ENCODE peak calls at places on chromosomes 11 and 22, in seven cellular contexts. I is A549; V is CD4-positive, CD25-positive, alpha-beta regulatory T cell; K is tibial artery; P is uterus; L is heart left ventricle; Q is lung. G is an unnamed sample.

GRCh38 chr11:19421134-19421533 is 180.4 kb upstream of the E2F8 start:
- DNase-seq in V (no peak), Q (no peak), L (no peak), K (no peak), P (no peak), I (no peak), G (no peak)

GRCh38 chr11:2805388-2806057 is 80.1 kb downstream of the CDKN1C start:
- DNase-seq in L (no peak), I (no peak), V (no peak), P (peak), Q (peak), K (no peak), G (peak)

GRCh38 chr11:129766858-129767604 is 48.6 kb upstream of the TMEM45B start:
- DNase-seq in P (no peak), K (no peak), I (peak), L (no peak), Q (no peak), V (peak), G (no peak)

GRCh38 chr22:47290706-47291430 is 528.4 kb downstream of the TBC1D22A start:
- DNase-seq in K (peak), I (no peak), Q (no peak), L (no peak), P (peak), V (no peak), G (no peak)

GRCh38 chr22:20494978-20495860 is at the start of gene KLHL22:
- DNase-seq in K (peak), I (no peak), V (peak), Q (peak), L (peak), P (peak), G (peak)

GRCh38 chr11:73194593-73194992 is 23.5 kb upstream of the P2RY2 start:
- DNase-seq in P (no peak), I (peak), L (no peak), Q (no peak), K (peak), V (no peak), G (no peak)

GRCh38 chr11:1288426-1289151 is 20.8 kb downstream of the TOLLIP start:
- DNase-seq in K (no peak), I (no peak), P (no peak), V (no peak), Q (no peak), L (peak), G (no peak)

GRCh38 chr22:49396817-49397216 is 430.9 kb downstream of the BRD1 start:
- DNase-seq in K (no peak), Q (no peak), I (no peak), P (no peak), L (no peak), V (no peak), G (no peak)

DNA sequence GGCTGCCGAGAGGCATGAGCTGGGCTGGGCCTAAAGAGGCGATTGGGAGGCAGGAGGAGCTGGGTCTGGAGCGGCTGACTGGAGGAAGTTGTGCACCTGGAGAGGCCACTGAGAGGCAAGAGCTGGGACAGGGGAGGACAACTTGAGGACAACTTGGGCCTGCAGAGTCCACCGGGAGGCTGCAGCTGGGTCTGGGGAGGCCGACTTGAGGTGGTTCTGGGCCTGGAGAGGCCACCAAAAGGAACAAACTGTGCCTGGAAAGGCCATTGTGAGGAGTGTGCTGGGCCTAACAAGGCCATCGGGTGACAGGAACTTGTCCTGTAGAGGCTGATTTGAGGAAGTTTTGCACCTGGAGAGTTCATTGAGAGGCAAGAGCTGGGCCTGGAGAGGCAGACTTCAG is 41.5 kb downstream of the OR4C45 start:
- DNase-seq in K (no peak), P (no peak), L (no peak), I (no peak), V (no peak), Q (no peak), G (no peak)
- H3K27ac ChIP-seq in K (no peak), P (no peak), L (no peak), I (no peak), V (no peak), Q (no peak), G (no peak)

GRCh38 chr22:40179535-40179934 is 1.8 kb downstream of the TNRC6B start:
- DNase-seq in V (no peak), K (no peak), P (no peak), I (no peak), L (no peak), Q (no peak), G (no peak)
- H3K4me3 ChIP-seq in V (peak), K (peak), P (peak), I (peak), L (peak), Q (no peak), G (peak)

GRCh38 chr22:38455063-38455529 is at the start of gene KCNJ4:
- DNase-seq in L (no peak), I (no peak), P (no peak), V (no peak), K (no peak), Q (no peak), G (no peak)

GRCh38 chr22:38453065-38453672 is 1.8 kb downstream of the KCNJ4 start:
- DNase-seq in V (no peak), Q (no peak), L (no peak), I (no peak), K (no peak), P (no peak), G (no peak)

GRCh38 chr22:38454361-38455062 is 487 bp downstream of the KCNJ4 start:
- DNase-seq in V (peak), P (no peak), K (no peak), Q (no peak), L (peak), I (no peak), G (no peak)

GRCh38 chr22:38452373-38453064 is 2.5 kb downstream of the KCNJ4 start:
- DNase-seq in P (peak), L (peak), K (peak), I (no peak), Q (no peak), V (no peak), G (no peak)

DNA sequence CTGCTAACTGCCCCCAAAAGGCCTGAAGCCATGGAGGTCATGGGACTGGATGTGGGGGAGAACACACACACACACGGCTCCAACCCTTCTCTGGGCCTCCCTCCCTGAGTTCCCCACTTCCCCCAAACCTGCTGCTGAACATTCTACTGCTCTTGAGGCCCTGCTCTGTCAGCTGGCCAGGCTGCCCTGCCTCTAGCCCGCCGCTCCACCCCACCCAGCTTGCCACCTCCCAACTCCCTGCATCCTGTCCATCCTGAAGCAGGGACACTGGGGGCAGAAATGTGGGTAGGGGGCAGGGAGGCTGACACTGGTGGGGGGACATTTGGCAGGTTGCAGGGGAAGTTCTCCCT is 1.0 kb downstream of the KCNJ4 start:
- DNase-seq in I (no peak), L (no peak), Q (no peak), K (no peak), P (no peak), V (no peak), G (no peak)
- H3K27ac ChIP-seq in I (no peak), L (peak), Q (no peak), K (no peak), P (no peak), V (no peak), G (no peak)

GRCh38 chr22:36368359-36368983 is 19.3 kb downstream of the MYH9 start:
- DNase-seq in P (no peak), K (no peak), I (peak), V (no peak), Q (no peak), L (peak), G (no peak)
- H3K4me3 ChIP-seq in P (peak), K (peak), I (peak), V (peak), Q (no peak), L (peak), G (no peak)

DNA sequence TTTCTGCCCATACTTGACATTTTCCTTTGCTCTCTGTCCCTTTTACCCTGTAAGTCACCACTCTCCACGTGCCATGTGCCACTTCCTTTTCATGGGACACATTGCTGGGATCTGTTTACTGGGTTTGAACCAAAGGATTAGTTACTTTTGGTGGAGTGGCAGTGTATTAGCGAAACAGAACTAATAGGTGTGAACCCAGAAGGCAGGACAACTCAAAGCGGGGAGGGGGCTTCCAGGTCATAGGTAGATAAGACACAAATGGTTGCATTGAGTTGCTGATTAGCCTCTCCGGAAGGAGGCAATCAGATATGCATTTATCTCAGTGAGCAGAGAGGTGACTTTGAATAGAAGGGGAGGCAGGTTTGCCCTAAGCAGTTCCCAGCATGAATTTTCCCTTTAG is 874 bp upstream of the ZNF202 start:
- DNase-seq in K (no peak), I (no peak), L (no peak), Q (no peak), V (no peak), P (no peak), G (no peak)
- H3K27ac ChIP-seq in K (peak), I (no peak), L (no peak), Q (no peak), V (peak), P (peak), G (peak)

DNA sequence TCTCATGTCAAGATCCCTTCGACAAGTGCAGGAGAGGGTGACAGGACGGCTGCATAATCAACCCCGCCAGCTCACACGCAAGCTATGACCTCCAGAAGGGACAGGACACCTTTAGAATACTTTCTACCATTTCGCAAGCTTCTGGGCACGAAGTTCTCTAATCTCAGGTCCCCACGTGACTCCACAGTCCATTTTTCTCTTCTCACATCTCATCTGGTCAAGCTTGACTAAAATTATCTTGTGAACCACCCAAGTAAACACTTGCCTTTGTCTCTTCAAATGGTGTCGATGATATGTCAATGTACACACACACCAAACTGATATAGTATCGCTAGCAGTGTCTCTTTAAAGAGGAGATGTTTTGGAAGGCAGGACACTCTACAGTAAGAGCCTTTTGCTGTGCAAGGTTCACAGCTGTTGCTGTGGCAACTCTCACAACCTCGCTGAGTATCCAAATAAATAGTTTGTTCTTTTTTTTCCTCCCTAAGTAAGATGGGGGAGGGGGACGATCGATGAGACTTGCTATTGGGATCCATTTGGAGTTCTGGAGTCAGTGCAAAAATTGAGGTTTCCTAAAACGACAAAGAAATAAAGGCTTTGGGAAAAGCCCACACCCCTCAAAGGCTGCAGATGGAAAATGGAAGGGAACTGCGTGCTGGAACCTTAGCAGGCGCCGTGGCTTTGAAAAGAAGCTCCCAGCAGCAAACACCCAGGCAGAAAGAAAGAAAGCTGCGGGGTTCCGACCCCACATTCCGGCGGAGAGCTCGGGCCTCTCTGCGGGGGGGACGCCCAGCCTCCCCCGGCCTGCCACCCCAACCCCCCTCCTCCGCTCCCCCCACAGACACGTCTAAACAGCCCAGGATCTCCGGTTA is 215.4 kb upstream of the UBASH3B start:
- DNase-seq in I (peak), Q (no peak), K (peak), V (no peak), P (peak), L (peak), G (peak)
- H3K4me3 ChIP-seq in I (peak), Q (no peak), K (peak), V (no peak), P (peak), L (peak), G (peak)

DNA sequence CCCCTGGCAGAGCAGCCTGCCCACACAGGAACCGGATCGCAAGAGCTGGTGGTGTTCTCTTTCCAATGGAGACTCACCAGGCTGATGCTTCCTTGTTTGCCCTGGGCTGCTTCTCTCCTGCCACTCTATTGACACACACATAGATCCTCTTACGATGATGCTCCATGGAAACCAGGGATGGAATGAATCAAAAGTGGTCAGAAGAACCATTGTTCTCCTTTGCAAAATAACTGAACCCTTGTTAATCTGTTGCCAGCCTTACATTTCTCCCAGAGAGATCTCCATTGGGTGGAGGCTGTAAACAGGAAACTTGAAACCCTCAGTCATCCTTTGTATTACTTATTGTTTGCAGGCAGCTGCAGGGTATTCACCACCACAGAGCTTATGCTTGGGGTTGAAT is 24.6 kb upstream of the LDLRAD3 start:
- DNase-seq in I (no peak), K (no peak), V (no peak), Q (no peak), P (no peak), L (no peak), G (no peak)
- H3K27ac ChIP-seq in I (no peak), K (no peak), V (no peak), Q (no peak), P (no peak), L (no peak), G (peak)

GRCh38 chr11:65585396-65586246 is 9.8 kb downstream of the EHBP1L1 start:
- DNase-seq in P (no peak), Q (no peak), V (no peak), L (peak), I (no peak), K (no peak), G (no peak)
- H3K4me3 ChIP-seq in P (no peak), Q (no peak), V (no peak), L (no peak), I (no peak), K (no peak), G (no peak)

GRCh38 chr11:8759634-8760033 is 77.0 kb downstream of the RPL27A start:
- DNase-seq in Q (no peak), P (peak), V (no peak), I (no peak), L (peak), K (peak), G (no peak)

GRCh38 chr11:8757533-8757932 is 74.9 kb downstream of the RPL27A start:
- DNase-seq in P (no peak), L (no peak), V (no peak), Q (no peak), K (no peak), I (no peak), G (no peak)

GRCh38 chr11:8758619-8759169 is 76.1 kb downstream of the RPL27A start:
- DNase-seq in Q (no peak), L (no peak), K (no peak), I (no peak), V (no peak), P (no peak), G (no peak)

GRCh38 chr11:8763070-8763469 is 80.5 kb downstream of the RPL27A start:
- DNase-seq in P (no peak), Q (no peak), I (no peak), V (no peak), K (no peak), L (no peak), G (no peak)

DNA sequence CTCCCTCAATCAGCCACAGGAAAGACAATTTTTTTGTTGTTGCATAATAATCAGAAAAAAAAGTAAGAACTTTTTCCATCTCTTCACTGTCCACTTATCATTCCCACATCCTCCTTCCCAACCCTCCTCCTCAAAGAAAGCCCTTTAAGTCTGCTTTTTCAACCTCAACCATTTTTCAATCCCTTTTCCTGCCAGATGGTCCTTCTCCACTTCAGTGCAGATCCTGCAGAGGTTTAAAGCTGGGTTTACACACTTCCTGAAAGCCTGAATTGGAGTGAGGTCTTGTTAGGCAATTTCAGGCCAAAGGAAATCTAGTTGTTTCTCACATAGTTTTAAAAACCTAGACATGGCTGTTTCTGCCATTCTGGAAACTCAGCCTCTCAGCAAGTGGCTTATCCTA is 78.3 kb downstream of the RPL27A start:
- DNase-seq in Q (no peak), V (no peak), P (no peak), L (no peak), I (no peak), K (no peak), G (no peak)
- H3K27ac ChIP-seq in Q (peak), V (no peak), P (peak), L (peak), I (no peak), K (peak), G (peak)

G was measured in tibial nerve.